ENCODE peak calls at places on chromosome 21, in nine cellular contexts. K is GM23338; B is BE2C; V is left ventricle myocardium inferior; H is OCI-LY7; E is aorta; G is esophagus muscularis mucosa; M is IMR-90; P is CD4-positive, alpha-beta memory T cell. R is an unnamed sample.
A peak's percentile ranks its signal among the peaks of the same experiment; 100 is the strongest.

GRCh38 chr21:43727571-43728466 is 8.9 kb downstream of the PDXK start:
- DNase-seq in K (no peak), E (no peak), H (no peak), G (no peak), B (no peak), P (no peak), V (peak; percentile 64), M (peak; percentile 22), R (peak; percentile 49)

GRCh38 chr21:44894687-44895302 is 21.3 kb upstream of the PTTG1IP start:
- DNase-seq in P (no peak), H (no peak), G (no peak), M (no peak), B (no peak), V (peak; percentile 6), E (no peak), K (no peak), R (no peak)

GRCh38 chr21:33682992-33683627 is 40.8 kb downstream of the ITSN1 start:
- DNase-seq in B (no peak), M (peak; percentile 88), K (no peak), G (no peak), V (no peak), E (no peak), H (no peak), P (no peak), R (no peak)

GRCh38 chr21:29022141-29022540 is 2.3 kb upstream of the USP16 start:
- DNase-seq in G (no peak), B (no peak), H (no peak), M (no peak), P (no peak), V (no peak), E (no peak), K (no peak), R (no peak)

GRCh38 chr21:34357889-34358288 is 5.9 kb upstream of the KCNE2 start:
- DNase-seq in B (no peak), P (no peak), M (no peak), K (no peak), V (no peak), G (no peak), E (no peak), H (no peak), R (no peak)

GRCh38 chr21:22120616-22121266 is 1122.5 kb downstream of the NCAM2 start:
- DNase-seq in G (no peak), K (peak; percentile 85), E (no peak), P (no peak), V (no peak), B (no peak), H (peak; percentile 1), M (no peak), R (peak; percentile 45)

GRCh38 chr21:43355925-43356289 is 71.0 kb downstream of the SIK1 start:
- DNase-seq in E (no peak), H (peak; percentile 31), B (no peak), V (no peak), M (no peak), K (no peak), G (no peak), P (no peak), R (peak; percentile 87)

GRCh38 chr21:33434770-33435360 is 31.7 kb downstream of the IFNGR2 start:
- DNase-seq in V (no peak), E (no peak), K (no peak), M (peak; percentile 96), B (no peak), H (peak; percentile 60), G (no peak), P (no peak), R (no peak)

GRCh38 chr21:45459171-45460010 is 54.4 kb downstream of the COL18A1 start:
- DNase-seq in H (no peak), G (no peak), M (no peak), V (peak; percentile 13), P (no peak), E (peak; percentile 61), K (no peak), B (no peak), R (no peak)

GRCh38 chr21:23968722-23969647 is 1638.3 kb downstream of the MRPL39 start:
- DNase-seq in K (peak; percentile 84), P (peak; percentile 82), G (no peak), M (peak; percentile 26), E (no peak), B (peak; percentile 80), V (no peak), H (peak; percentile 8), R (peak; percentile 88)

GRCh38 chr21:44657635-44658183 is at the start of gene KRTAP12-3:
- DNase-seq in G (no peak), M (peak; percentile 7), V (no peak), E (no peak), P (peak; percentile 85), H (no peak), K (no peak), B (no peak), R (no peak)

GRCh38 chr21:44432841-44433790 is 22.2 kb upstream of the LRRC3 start:
- DNase-seq in M (no peak), P (no peak), V (peak; percentile 3), G (no peak), E (peak; percentile 23), K (no peak), H (no peak), B (no peak), R (no peak)

GRCh38 chr21:39867198-39867650 is at the start of gene PCP4:
- DNase-seq in E (no peak), H (peak; percentile 39), M (no peak), G (no peak), B (peak; percentile 43), V (no peak), K (peak; percentile 96), P (no peak), R (peak; percentile 86)

GRCh38 chr21:18782721-18783120 is 379.1 kb upstream of the TMPRSS15 start:
- DNase-seq in V (no peak), E (no peak), G (no peak), B (no peak), H (no peak), P (no peak), M (no peak), K (no peak), R (no peak)

GRCh38 chr21:34881421-34881820 is 167.7 kb downstream of the RUNX1 start:
- DNase-seq in V (no peak), P (no peak), G (peak; percentile 31), H (no peak), M (peak; percentile 84), B (no peak), E (no peak), K (no peak), R (no peak)

GRCh38 chr21:45542667-45543370 is 579 bp upstream of the SLC19A1 start:
- DNase-seq in K (peak; percentile 59), E (peak; percentile 77), V (peak; percentile 25), H (no peak), G (no peak), M (no peak), B (no peak), P (peak; percentile 38), R (no peak)

GRCh38 chr21:36709030-36709867 is 10.3 kb downstream of the SIM2 start:
- DNase-seq in E (peak; percentile 74), H (no peak), V (no peak), P (no peak), G (no peak), B (no peak), M (no peak), K (peak; percentile 41), R (no peak)
- H3K4me1 ChIP-seq in E (no peaks in the 10 kb centered on the region), H (no peaks in the 10 kb centered on the region), V (peaks cover 63% of the 10 kb centered on the region), P (peaks cover 26% of the 10 kb centered on the region), G (peaks cover 35% of the 10 kb centered on the region), B (no peaks in the 10 kb centered on the region), M (no peaks in the 10 kb centered on the region), K (peaks cover 75% of the 10 kb centered on the region), R (no peaks in the 10 kb centered on the region)

DNA sequence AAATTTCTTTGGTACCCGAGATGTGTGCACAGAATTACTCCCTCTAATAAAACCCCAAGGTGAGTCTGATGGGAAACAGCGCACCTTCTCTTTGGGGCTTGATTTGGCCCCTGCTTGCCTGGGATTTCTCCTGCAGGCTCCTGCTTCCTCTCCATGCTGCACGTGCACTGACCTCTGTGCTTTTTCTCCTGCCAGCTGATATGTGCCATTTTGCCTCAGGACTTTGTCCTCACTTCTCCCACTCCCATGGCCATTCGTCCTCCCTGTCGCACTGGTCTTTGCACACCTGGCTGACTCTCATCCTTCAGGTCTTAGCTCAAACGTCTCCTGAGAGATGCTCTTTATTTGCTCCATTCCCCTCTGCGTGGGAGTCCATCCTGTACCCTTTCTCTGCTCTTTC is 1.2 kb downstream of the CBR1 start:
- DNase-seq in G (no peak), M (no peak), P (no peak), V (no peak), K (no peak), E (no peak), B (no peak), H (no peak), R (no peak)
- H3K4me1 ChIP-seq in G (peaks cover 16% of the 10 kb centered on the region), M (peaks cover 10% of the 10 kb centered on the region), P (peaks cover 33% of the 10 kb centered on the region), V (peaks cover 42% of the 10 kb centered on the region), K (peaks cover 53% of the 10 kb centered on the region), E (peaks cover 2% of the 10 kb centered on the region), B (no peaks in the 10 kb centered on the region), H (peaks cover 6% of the 10 kb centered on the region), R (peaks cover 7% of the 10 kb centered on the region)

DNA sequence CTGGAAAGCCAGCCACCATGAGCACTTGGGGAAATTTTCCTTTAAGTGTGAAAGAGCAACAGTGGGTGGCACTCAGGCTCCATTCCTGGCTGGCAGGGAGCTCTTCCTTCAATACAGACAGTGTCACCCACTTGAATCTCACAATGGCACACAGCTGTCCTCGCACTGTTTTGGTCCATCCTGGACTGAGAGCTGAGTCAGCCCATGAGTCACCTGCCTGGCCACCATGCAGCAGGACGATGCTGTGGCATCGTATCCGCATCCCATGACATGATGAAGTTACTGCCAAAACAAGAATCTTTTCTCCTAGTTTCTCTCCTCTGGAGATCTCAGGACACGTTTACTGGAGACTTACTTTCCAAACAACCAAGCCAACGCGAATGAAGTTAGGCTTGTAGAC is 6.0 kb downstream of the TMPRSS2 start:
- DNase-seq in M (no peak), H (no peak), P (no peak), K (no peak), V (no peak), G (no peak), E (no peak), B (no peak), R (no peak)
- H3K4me1 ChIP-seq in M (no peaks in the 10 kb centered on the region), H (no peaks in the 10 kb centered on the region), P (no peaks in the 10 kb centered on the region), K (peaks cover 8% of the 10 kb centered on the region), V (peaks cover 4% of the 10 kb centered on the region), G (no peaks in the 10 kb centered on the region), E (no peaks in the 10 kb centered on the region), B (no peaks in the 10 kb centered on the region), R (no peaks in the 10 kb centered on the region)

GRCh38 chr21:30981403-30981802 is 56.9 kb downstream of the KRTAP19-8 start:
- DNase-seq in P (no peak), V (no peak), K (peak; percentile 21), B (no peak), M (no peak), E (no peak), G (no peak), H (no peak), R (peak; percentile 51)

GRCh38 chr21:30990514-30991304 is 47.6 kb downstream of the KRTAP19-8 start:
- DNase-seq in M (no peak), V (no peak), E (no peak), G (peak; percentile 79), H (no peak), K (peak; percentile 18), B (no peak), P (no peak), R (no peak)

GRCh38 chr21:30988706-30989105 is 49.6 kb downstream of the KRTAP19-8 start:
- DNase-seq in M (no peak), G (no peak), P (no peak), K (no peak), V (no peak), B (no peak), E (no peak), H (no peak), R (no peak)

GRCh38 chr21:30984897-30985296 is 53.4 kb downstream of the KRTAP19-8 start:
- DNase-seq in H (no peak), E (no peak), K (no peak), B (no peak), V (no peak), M (no peak), G (peak; percentile 83), P (no peak), R (no peak)

GRCh38 chr21:30986966-30987365 is 51.3 kb downstream of the KRTAP19-8 start:
- DNase-seq in P (no peak), H (no peak), K (no peak), G (peak; percentile 37), V (no peak), B (no peak), E (no peak), M (no peak), R (no peak)
- H3K4me1 ChIP-seq in P (no peaks in the 10 kb centered on the region), H (no peaks in the 10 kb centered on the region), K (no peaks in the 10 kb centered on the region), G (no peaks in the 10 kb centered on the region), V (peaks cover 25% of the 10 kb centered on the region), B (no peaks in the 10 kb centered on the region), E (peaks cover 2% of the 10 kb centered on the region), M (no peaks in the 10 kb centered on the region), R (no peaks in the 10 kb centered on the region)